ENCODE peak calls at places on chromosome 3, in five cellular contexts. S is NCI-H1417, F is COLO829, R is astrocyte of the spinal cord, U is AG04450. J is an unnamed sample.

GRCh38 chr3:190265795-190266194 is 56.5 kb downstream of the CLDN1 start:
- DNase-seq in S (no peak), F (no peak), R (peak), U (no peak), J (peak)

GRCh38 chr3:184368804-184369183 is 7.3 kb downstream of the POLR2H start:
- DNase-seq in S (no peak), F (no peak), R (peak), U (no peak), J (peak)

GRCh38 chr3:37163262-37164020 is 10.9 kb downstream of the LRRFIP2 start:
- DNase-seq in S (no peak), F (peak), R (peak), U (no peak), J (peak)

GRCh38 chr3:73571238-73571741 is 53.5 kb downstream of the PDZRN3 start:
- DNase-seq in S (no peak), F (no peak), R (no peak), U (no peak), J (no peak)

GRCh38 chr3:113602256-113602655 is 69.9 kb downstream of the SIDT1 start:
- DNase-seq in S (no peak), F (no peak), R (no peak), U (no peak), J (no peak)

GRCh38 chr3:134373278-134373941 is 837 bp downstream of the AMOTL2 start:
- DNase-seq in S (no peak), F (peak), R (peak), U (peak), J (peak)

GRCh38 chr3:43768594-43768993 is 77.9 kb downstream of the ABHD5 start:
- DNase-seq in S (no peak), F (no peak), R (no peak), U (no peak), J (peak)

GRCh38 chr3:18630295-18630694 is 205.2 kb upstream of the SATB1 start:
- DNase-seq in S (no peak), F (no peak), R (no peak), U (no peak), J (no peak)

GRCh38 chr3:9715127-9715526 is 11.5 kb downstream of the CPNE9 start:
- DNase-seq in S (no peak), F (no peak), R (no peak), U (no peak), J (no peak)

GRCh38 chr3:188439080-188439479 is 285.1 kb downstream of the LPP start:
- DNase-seq in S (no peak), F (no peak), R (no peak), U (no peak), J (peak)

GRCh38 chr3:158094235-158094916 is 11.8 kb downstream of the SHOX2 start:
- DNase-seq in S (no peak), F (no peak), R (no peak), U (no peak), J (no peak)

GRCh38 chr3:189646902-189647542 is 15.8 kb downstream of the TP63 start:
- DNase-seq in S (no peak), F (no peak), R (no peak), U (no peak), J (no peak)

GRCh38 chr3:173138031-173138430 is 3.0 kb downstream of the SPATA16 start:
- DNase-seq in S (no peak), F (no peak), R (peak), U (no peak), J (no peak)

GRCh38 chr3:44962606-44963393 is 13.2 kb downstream of the ZDHHC3 start:
- DNase-seq in S (no peak), F (peak), R (no peak), U (no peak), J (no peak)

GRCh38 chr3:121757812-121758545 is 8.4 kb upstream of the GOLGB1 start:
- DNase-seq in S (no peak), F (no peak), R (no peak), U (no peak), J (no peak)

GRCh38 chr3:11455977-11456376 is 183.8 kb downstream of the ATG7 start:
- DNase-seq in S (no peak), F (no peak), R (peak), U (no peak), J (peak)

GRCh38 chr3:101928890-101929289 is 79.6 kb downstream of the NFKBIZ start:
- DNase-seq in S (no peak), F (peak), R (peak), U (no peak), J (peak)

GRCh38 chr3:49727154-49727923 is 3.6 kb upstream of the GMPPB start:
- DNase-seq in S (no peak), F (no peak), R (no peak), U (no peak), J (no peak)

GRCh38 chr3:184305577-184305976 is 6.5 kb downstream of the PSMD2 start:
- DNase-seq in S (no peak), F (no peak), R (peak), U (no peak), J (peak)

GRCh38 chr3:101377796-101378195 is 57.4 kb upstream of the IMPG2 start:
- DNase-seq in S (no peak), F (no peak), R (peak), U (no peak), J (no peak)

GRCh38 chr3:87288486-87288885 is 12.1 kb upstream of the POU1F1 start:
- DNase-seq in S (no peak), F (no peak), R (no peak), U (no peak), J (no peak)

GRCh38 chr3:63092545-63092944 is 185.6 kb upstream of the SYNPR start:
- DNase-seq in S (no peak), F (no peak), R (no peak), U (no peak), J (no peak)

GRCh38 chr3:60764870-60765269 is 486.4 kb downstream of the FHIT start:
- DNase-seq in S (no peak), F (no peak), R (no peak), U (no peak), J (no peak)

GRCh38 chr3:109382573-109382972 is 45.2 kb upstream of the DPPA4 start:
- DNase-seq in S (no peak), F (no peak), R (no peak), U (no peak), J (no peak)

GRCh38 chr3:152175576-152175883 is 93.2 kb upstream of the MBNL1 start:
- DNase-seq in S (no peak), F (peak), R (peak), U (peak), J (peak)

GRCh38 chr3:119659584-119660291 is 651 bp downstream of the POPDC2 start:
- DNase-seq in S (no peak), F (no peak), R (no peak), U (no peak), J (no peak)

GRCh38 chr3:42961633-42962032 is 17.5 kb upstream of the GASK1A start:
- DNase-seq in S (peak), F (peak), R (peak), U (peak), J (peak)

GRCh38 chr3:107106316-107106715 is 270.9 kb upstream of the CCDC54 start:
- DNase-seq in S (no peak), F (no peak), R (peak), U (no peak), J (peak)

GRCh38 chr3:65597225-65597951 is 441.3 kb downstream of the MAGI1 start:
- DNase-seq in S (no peak), F (peak), R (no peak), U (no peak), J (peak)

GRCh38 chr3:55894605-55895004 is 407.5 kb upstream of the WNT5A start:
- DNase-seq in S (peak), F (no peak), R (no peak), U (no peak), J (no peak)

GRCh38 chr3:112681822-112682325 is 40.9 kb upstream of the CCDC80 start:
- DNase-seq in S (no peak), F (no peak), R (peak), U (peak), J (peak)

GRCh38 chr3:170089862-170090600 is 52.2 kb downstream of the GPR160 start:
- DNase-seq in S (no peak), F (no peak), R (no peak), U (no peak), J (no peak)

GRCh38 chr3:196471551-196471950 is 32.0 kb downstream of the RNF168 start:
- DNase-seq in S (no peak), F (no peak), R (no peak), U (no peak), J (peak)

GRCh38 chr3:132629928-132630327 is 29.7 kb downstream of the ACAD11 start:
- DNase-seq in S (no peak), F (peak), R (peak), U (peak), J (peak)

GRCh38 chr3:143119009-143119914 is at the start of gene CHST2:
- DNase-seq in S (peak), F (peak), R (peak), U (peak), J (peak)

GRCh38 chr3:123750659-123751420 is 133.3 kb downstream of the MYLK start:
- DNase-seq in S (no peak), F (peak), R (peak), U (peak), J (peak)

GRCh38 chr3:132624790-132625189 is 27.7 kb downstream of the ACKR4 start:
- DNase-seq in S (no peak), F (no peak), R (no peak), U (no peak), J (no peak)

GRCh38 chr3:185677146-185677829 is 91.2 kb downstream of the SENP2 start:
- DNase-seq in S (peak), F (peak), R (peak), U (peak), J (peak)

GRCh38 chr3:174376346-174376745 is 482.8 kb upstream of the NAALADL2 start:
- DNase-seq in S (no peak), F (no peak), R (no peak), U (no peak), J (no peak)